ENCODE peak calls at places on chromosomes 4 and X, in five cellular contexts. One of them, this sample, is unnamed.

GRCh38 chr4:184538023-184538599 is 63.8 kb upstream of the IRF2 start:
- DNase-seq in NCI-H1694 treated with DMSO at 0.1 percent for 48 hours: peak; percentile 38
- DNase-seq in pancreas: peak; percentile 87
- DNase-seq in iris pigment epithelial cell: peak; percentile 95
- DNase-seq in smooth muscle cell of the brain vasculature: peak; percentile 85
- DNase-seq in this sample: peak; percentile 82

GRCh38 chrX:42119076-42119475 is 195.7 kb upstream of the CASK start:
- DNase-seq in pancreas: no peak
- DNase-seq in iris pigment epithelial cell: peak; percentile 49
- DNase-seq in smooth muscle cell of the brain vasculature: peak; percentile 56
- DNase-seq in NCI-H1694 treated with DMSO at 0.1 percent for 48 hours: peak; percentile 26
- DNase-seq in this sample: no peak

GRCh38 chr4:183789657-183790056 is 115.5 kb upstream of the STOX2 start:
- DNase-seq in NCI-H1694 treated with DMSO at 0.1 percent for 48 hours: no peak
- DNase-seq in iris pigment epithelial cell: no peak
- DNase-seq in pancreas: no peak
- DNase-seq in smooth muscle cell of the brain vasculature: no peak
- DNase-seq in this sample: no peak

GRCh38 chr4:124279741-124280140 is 432.8 kb downstream of the ANKRD50 start:
- DNase-seq in smooth muscle cell of the brain vasculature: no peak
- DNase-seq in NCI-H1694 treated with DMSO at 0.1 percent for 48 hours: peak; percentile 28
- DNase-seq in pancreas: no peak
- DNase-seq in iris pigment epithelial cell: no peak
- DNase-seq in this sample: no peak

GRCh38 chrX:154047266-154047665 is 27.6 kb upstream of the IRAK1 start:
- DNase-seq in NCI-H1694 treated with DMSO at 0.1 percent for 48 hours: no peak
- DNase-seq in pancreas: no peak
- DNase-seq in smooth muscle cell of the brain vasculature: no peak
- DNase-seq in iris pigment epithelial cell: peak; percentile 50
- DNase-seq in this sample: no peak

GRCh38 chr4:6493668-6494304 is 21.4 kb upstream of the PPP2R2C start:
- DNase-seq in NCI-H1694 treated with DMSO at 0.1 percent for 48 hours: no peak
- DNase-seq in pancreas: no peak
- DNase-seq in iris pigment epithelial cell: peak; percentile 22
- DNase-seq in smooth muscle cell of the brain vasculature: no peak
- DNase-seq in this sample: no peak

GRCh38 chr4:178632415-178632814 is 1190.2 kb upstream of the AGA start:
- DNase-seq in iris pigment epithelial cell: no peak
- DNase-seq in NCI-H1694 treated with DMSO at 0.1 percent for 48 hours: no peak
- DNase-seq in smooth muscle cell of the brain vasculature: no peak
- DNase-seq in pancreas: no peak
- DNase-seq in this sample: no peak

GRCh38 chrX:72041166-72041565 is 90.5 kb downstream of the RTL5 start:
- DNase-seq in smooth muscle cell of the brain vasculature: no peak
- DNase-seq in NCI-H1694 treated with DMSO at 0.1 percent for 48 hours: no peak
- DNase-seq in iris pigment epithelial cell: no peak
- DNase-seq in pancreas: no peak
- DNase-seq in this sample: no peak

GRCh38 chr4:87973283-87974169 is 2.0 kb upstream of the SPP1 start:
- DNase-seq in pancreas: peak; percentile 43
- DNase-seq in smooth muscle cell of the brain vasculature: peak; percentile 40
- DNase-seq in NCI-H1694 treated with DMSO at 0.1 percent for 48 hours: peak; percentile 77
- DNase-seq in iris pigment epithelial cell: peak; percentile 64
- DNase-seq in this sample: peak; percentile 35

GRCh38 chrX:33277046-33277445 is 65.7 kb upstream of the DMD start:
- DNase-seq in pancreas: no peak
- DNase-seq in smooth muscle cell of the brain vasculature: no peak
- DNase-seq in NCI-H1694 treated with DMSO at 0.1 percent for 48 hours: no peak
- DNase-seq in iris pigment epithelial cell: no peak
- DNase-seq in this sample: no peak

GRCh38 chr4:24044610-24045589 is 155.1 kb upstream of the PPARGC1A start:
- DNase-seq in smooth muscle cell of the brain vasculature: no peak
- DNase-seq in pancreas: no peak
- DNase-seq in iris pigment epithelial cell: no peak
- DNase-seq in NCI-H1694 treated with DMSO at 0.1 percent for 48 hours: no peak
- DNase-seq in this sample: no peak

GRCh38 chr4:1826531-1827350 is 29.2 kb downstream of the LETM1 start:
- DNase-seq in smooth muscle cell of the brain vasculature: no peak
- DNase-seq in pancreas: no peak
- DNase-seq in iris pigment epithelial cell: no peak
- DNase-seq in NCI-H1694 treated with DMSO at 0.1 percent for 48 hours: no peak
- DNase-seq in this sample: no peak

GRCh38 chrX:21529771-21530170 is 128.4 kb downstream of the KLHL34 start:
- DNase-seq in iris pigment epithelial cell: peak; percentile 63
- DNase-seq in pancreas: no peak
- DNase-seq in smooth muscle cell of the brain vasculature: no peak
- DNase-seq in NCI-H1694 treated with DMSO at 0.1 percent for 48 hours: no peak
- DNase-seq in this sample: no peak

GRCh38 chr4:17662694-17663093 is 48.3 kb downstream of the MED28 start:
- DNase-seq in pancreas: no peak
- DNase-seq in smooth muscle cell of the brain vasculature: no peak
- DNase-seq in NCI-H1694 treated with DMSO at 0.1 percent for 48 hours: no peak
- DNase-seq in iris pigment epithelial cell: peak; percentile 41
- DNase-seq in this sample: peak; percentile 38

GRCh38 chrX:120302434-120302833 is 8.8 kb downstream of the TMEM255A start:
- DNase-seq in smooth muscle cell of the brain vasculature: no peak
- DNase-seq in NCI-H1694 treated with DMSO at 0.1 percent for 48 hours: no peak
- DNase-seq in pancreas: no peak
- DNase-seq in iris pigment epithelial cell: no peak
- DNase-seq in this sample: no peak

GRCh38 chr4:150117094-150117493 is 38.8 kb downstream of the DCLK2 start:
- DNase-seq in iris pigment epithelial cell: no peak
- DNase-seq in pancreas: peak; percentile 27
- DNase-seq in smooth muscle cell of the brain vasculature: no peak
- DNase-seq in NCI-H1694 treated with DMSO at 0.1 percent for 48 hours: no peak
- DNase-seq in this sample: no peak

GRCh38 chr4:138301536-138301935 is 59.4 kb upstream of the SLC7A11 start:
- DNase-seq in NCI-H1694 treated with DMSO at 0.1 percent for 48 hours: no peak
- DNase-seq in pancreas: no peak
- DNase-seq in smooth muscle cell of the brain vasculature: no peak
- DNase-seq in iris pigment epithelial cell: peak; percentile 25
- DNase-seq in this sample: no peak

GRCh38 chrX:121114691-121115090 is 67.3 kb downstream of the GLUD2 start:
- DNase-seq in smooth muscle cell of the brain vasculature: no peak
- DNase-seq in pancreas: no peak
- DNase-seq in iris pigment epithelial cell: no peak
- DNase-seq in NCI-H1694 treated with DMSO at 0.1 percent for 48 hours: no peak
- DNase-seq in this sample: no peak

GRCh38 chr4:128856246-128856645 is 46.7 kb downstream of the JADE1 start:
- DNase-seq in NCI-H1694 treated with DMSO at 0.1 percent for 48 hours: no peak
- DNase-seq in iris pigment epithelial cell: no peak
- DNase-seq in smooth muscle cell of the brain vasculature: no peak
- DNase-seq in pancreas: no peak
- DNase-seq in this sample: no peak

GRCh38 chrX:8484360-8484759 is 19.7 kb downstream of the VCX3B start:
- DNase-seq in pancreas: no peak
- DNase-seq in iris pigment epithelial cell: no peak
- DNase-seq in smooth muscle cell of the brain vasculature: no peak
- DNase-seq in NCI-H1694 treated with DMSO at 0.1 percent for 48 hours: no peak
- DNase-seq in this sample: no peak

GRCh38 chrX:41275661-41276609 is 58.0 kb upstream of the DDX3X start:
- DNase-seq in NCI-H1694 treated with DMSO at 0.1 percent for 48 hours: peak; percentile 48
- DNase-seq in pancreas: peak; percentile 70
- DNase-seq in iris pigment epithelial cell: peak; percentile 44
- DNase-seq in smooth muscle cell of the brain vasculature: no peak
- DNase-seq in this sample: peak; percentile 20

GRCh38 chrX:18725316-18725943 is 18.0 kb downstream of the PPEF1 start:
- DNase-seq in iris pigment epithelial cell: no peak
- DNase-seq in NCI-H1694 treated with DMSO at 0.1 percent for 48 hours: no peak
- DNase-seq in smooth muscle cell of the brain vasculature: no peak
- DNase-seq in pancreas: no peak
- DNase-seq in this sample: no peak

GRCh38 chr4:24657768-24658617 is 73.6 kb upstream of the DHX15 start:
- DNase-seq in iris pigment epithelial cell: peak; percentile 63
- DNase-seq in smooth muscle cell of the brain vasculature: peak; percentile 13
- DNase-seq in pancreas: peak; percentile 48
- DNase-seq in NCI-H1694 treated with DMSO at 0.1 percent for 48 hours: no peak
- DNase-seq in this sample: no peak